ENCODE peak calls at places on chromosomes 7 and 10, in nine cellular contexts. Z is pancreas, K is cardiac fibroblast, F is epithelial cell of esophagus, J is prostate gland, Y is NB4, G is HFF-Myc, U is AG04449, B is GM13976. Q is an unnamed sample.

GRCh38 chr10:88661018-88661417 is 3.2 kb upstream of the LIPF start:
- DNase-seq in B (no peak), K (peak; percentile 17), Z (no peak), J (no peak), U (no peak), G (no peak), F (no peak), Y (no peak), Q (no peak)

GRCh38 chr7:127514499-127514898 is 70.9 kb downstream of the GCC1 start:
- DNase-seq in G (peak; percentile 15), F (peak; percentile 60), U (peak; percentile 16), J (peak; percentile 5), Z (no peak), Y (peak; percentile 54), K (peak; percentile 56), B (peak; percentile 45), Q (peak; percentile 47)

GRCh38 chr7:20338285-20338684 is 7.6 kb downstream of the ITGB8 start:
- DNase-seq in F (no peak), G (no peak), Y (no peak), U (no peak), B (no peak), Z (no peak), J (no peak), K (no peak), Q (no peak)

GRCh38 chr7:107742678-107743566 is 1.0 kb upstream of the CBLL1 start:
- DNase-seq in U (no peak), K (no peak), F (no peak), Z (no peak), G (peak; percentile 1), Y (peak; percentile 93), J (peak; percentile 44), B (no peak), Q (no peak)

GRCh38 chr10:72948762-72949161 is 5.8 kb downstream of the PLA2G12B start:
- DNase-seq in Y (no peak), J (no peak), Z (no peak), F (no peak), K (no peak), U (no peak), B (no peak), G (no peak), Q (no peak)

GRCh38 chr10:45592926-45593325 is 79.6 kb downstream of the ZFAND4 start:
- DNase-seq in U (no peak), B (no peak), K (no peak), F (no peak), Y (peak; percentile 25), Z (no peak), J (no peak), G (no peak), Q (no peak)

GRCh38 chr7:44693641-44694313 is 54.9 kb upstream of the ZMIZ2 start:
- DNase-seq in U (peak; percentile 68), G (no peak), B (no peak), Z (no peak), Y (no peak), F (peak; percentile 18), K (peak; percentile 32), J (no peak), Q (peak; percentile 86)

GRCh38 chr7:76262683-76263402 is 39.6 kb upstream of the HSPB1 start:
- DNase-seq in F (peak; percentile 69), K (peak; percentile 75), G (peak; percentile 51), Y (peak; percentile 81), U (no peak), Z (peak; percentile 48), J (peak; percentile 51), B (peak; percentile 67), Q (peak; percentile 48)

GRCh38 chr7:4792537-4793126 is 17.2 kb downstream of the AP5Z1 start:
- DNase-seq in G (no peak), B (no peak), Y (no peak), J (no peak), K (no peak), F (no peak), U (no peak), Z (no peak), Q (no peak)

GRCh38 chr7:149005427-149006344 is 22.6 kb downstream of the PDIA4 start:
- DNase-seq in F (peak; percentile 66), Y (peak; percentile 83), B (peak; percentile 86), Z (peak; percentile 58), U (no peak), G (peak; percentile 19), J (peak; percentile 75), K (peak; percentile 79), Q (peak; percentile 42)

GRCh38 chr7:7736671-7737070 is 18.3 kb upstream of the RPA3 start:
- DNase-seq in F (no peak), J (no peak), K (no peak), Z (no peak), B (no peak), G (no peak), Y (no peak), U (no peak), Q (no peak)

GRCh38 chr7:48048113-48048512 is 12.8 kb downstream of the C7orf57 start:
- DNase-seq in B (no peak), K (no peak), Y (no peak), F (peak; percentile 75), Z (no peak), U (no peak), J (no peak), G (no peak), Q (no peak)

GRCh38 chr10:79014796-79015195 is 54.0 kb upstream of the ZMIZ1 start:
- DNase-seq in F (no peak), Z (no peak), Y (no peak), J (no peak), B (no peak), K (no peak), U (no peak), G (no peak), Q (no peak)

GRCh38 chr10:93294004-93294403 is 188.1 kb downstream of the MYOF start:
- DNase-seq in B (no peak), J (no peak), Y (no peak), U (no peak), Z (no peak), F (peak; percentile 60), G (no peak), K (no peak), Q (no peak)

GRCh38 chr7:123725586-123726171 is 23.1 kb downstream of the WASL start:
- DNase-seq in K (no peak), U (no peak), F (no peak), G (no peak), J (no peak), Z (no peak), Y (peak; percentile 38), B (no peak), Q (no peak)

GRCh38 chr7:4712371-4713182 is 30.5 kb downstream of the FOXK1 start:
- DNase-seq in J (peak; percentile 43), Z (no peak), B (peak; percentile 60), U (no peak), Y (peak; percentile 81), K (no peak), F (peak; percentile 58), G (peak; percentile 56), Q (peak; percentile 56)

GRCh38 chr7:12221414-12221813 is 10.3 kb downstream of the TMEM106B start:
- DNase-seq in Z (no peak), F (no peak), B (no peak), G (no peak), J (no peak), U (no peak), Y (no peak), K (peak; percentile 4), Q (no peak)

GRCh38 chr7:29940199-29940598 is 49.4 kb downstream of the SCRN1 start:
- DNase-seq in Y (no peak), G (no peak), U (no peak), K (no peak), F (peak; percentile 59), J (no peak), B (no peak), Z (no peak), Q (no peak)

DNA sequence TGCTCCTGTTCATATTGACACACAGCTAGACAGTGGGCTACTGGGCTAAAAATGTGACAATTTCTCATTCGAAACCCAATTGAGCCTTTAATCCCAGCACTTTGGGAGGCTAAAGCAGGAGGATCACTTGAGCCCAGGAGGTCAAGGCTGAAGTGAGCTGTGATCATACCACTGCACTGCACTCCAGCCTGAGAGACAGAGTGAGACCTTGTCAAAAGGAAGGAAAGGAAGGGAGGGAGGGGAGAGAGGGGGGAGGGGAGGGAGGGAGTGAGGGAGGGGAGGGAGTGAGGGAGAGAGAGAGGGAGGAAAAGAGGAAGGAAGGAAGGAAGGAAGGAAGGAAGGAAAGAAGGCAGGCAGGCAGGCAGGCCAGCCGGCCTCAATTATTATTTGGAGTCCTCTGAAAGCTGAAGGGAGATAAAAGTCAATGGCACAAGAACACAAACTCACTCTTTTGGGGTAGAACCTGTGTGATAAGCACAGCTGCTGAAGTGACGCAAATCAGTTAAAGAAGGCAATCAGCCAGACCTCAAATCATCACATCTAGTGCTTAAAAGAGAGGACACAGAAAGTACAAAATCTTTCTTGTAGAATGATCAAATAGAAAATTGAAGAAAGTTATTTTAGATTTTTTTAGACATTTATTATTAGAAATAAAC is 98.1 kb downstream of the CCDC71L start:
- DNase-seq in Y (no peak), F (no peak), G (no peak), K (no peak), B (no peak), Z (no peak), U (no peak), J (no peak), Q (no peak)
- TF ChIP-seq CTCF in Y (no peak), F (no peak), G (no peak), K (no peak), B (no peak), Z (no peak), U (no peak), J (no peak), Q (no peak)

DNA sequence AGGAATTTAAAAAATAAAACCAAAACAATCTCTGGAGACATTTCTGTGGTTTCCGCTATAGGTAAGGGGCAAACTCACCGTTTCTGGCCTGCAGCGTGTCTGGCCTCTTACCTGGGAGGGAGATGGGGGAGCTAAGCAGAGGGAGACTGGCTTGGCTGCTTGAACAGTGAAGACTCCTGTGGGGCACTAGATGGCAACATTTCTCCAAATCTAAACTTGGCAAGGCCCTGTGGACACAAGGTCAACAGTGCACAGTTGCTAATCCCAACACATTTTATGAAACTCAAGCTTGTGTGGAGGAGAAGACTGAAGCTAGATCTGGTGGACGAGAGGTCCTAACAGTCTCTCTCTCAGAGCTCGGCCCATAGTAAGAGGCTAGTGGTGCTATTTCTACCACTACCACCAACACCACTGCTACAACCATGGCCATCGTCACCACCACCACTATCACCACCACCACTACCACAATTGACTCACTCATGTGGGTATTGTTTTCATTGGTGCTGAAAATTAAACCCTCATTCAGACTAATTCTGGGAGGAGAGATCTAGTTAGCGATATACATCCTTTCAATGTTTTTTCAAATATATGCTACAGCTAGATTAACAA is 28.4 kb upstream of the CDHR3 start:
- DNase-seq in B (no peak), F (no peak), J (peak; percentile 27), Z (peak; percentile 54), G (peak; percentile 19), Y (peak; percentile 45), K (peak; percentile 79), U (no peak), Q (peak; percentile 40)
- TF ChIP-seq CTCF in B (no peak), F (no peak), J (no peak), Z (peak; percentile 30), G (peak; percentile 25), Y (peak; percentile 7), K (peak; percentile 39), U (peak; percentile 28), Q (peak; percentile 64)

GRCh38 chr7:92797693-92798092 is 38.7 kb downstream of the CDK6 start:
- DNase-seq in Y (no peak), J (no peak), U (no peak), Z (no peak), F (peak; percentile 49), K (no peak), B (no peak), G (no peak), Q (no peak)
- TF ChIP-seq CTCF in Y (no peak), J (no peak), U (no peak), Z (no peak), F (peak; percentile 7), K (peak; percentile 3), B (no peak), G (no peak), Q (no peak)

GRCh38 chr7:101989101-101989500 is 171.7 kb downstream of the CUX1 start:
- DNase-seq in K (no peak), F (no peak), Z (no peak), G (no peak), J (no peak), Y (no peak), U (no peak), B (no peak), Q (no peak)
- TF ChIP-seq CTCF in K (no peak), F (no peak), Z (no peak), G (no peak), J (no peak), Y (no peak), U (no peak), B (no peak), Q (no peak)

Q was measured in HFFc6.